ENCODE peak calls at places on chromosomes 13 and 19, in seven cellular contexts. H is CD4-positive, alpha-beta T cell; G is CD8-positive, alpha-beta memory T cell; X is aorta; Q is mesendoderm; M is uterus; T is left ventricle myocardium inferior. Y is an unnamed sample.

GRCh38 chr19:5137571-5138124 is 168.7 kb downstream of the KDM4B start:
- DNase-seq in H (no peak), G (no peak), X (no peak), Q (peak; percentile 80), M (no peak), T (no peak), Y (no peak)

GRCh38 chr19:29667390-29667783 is 2.1 kb downstream of the PLEKHF1 start:
- DNase-seq in H (no peak), G (no peak), X (no peak), Q (no peak), M (no peak), T (no peak), Y (no peak)

GRCh38 chr19:49595006-49595818 is 4.2 kb downstream of the PRR12 start:
- DNase-seq in H (no peak), G (no peak), X (no peak), Q (no peak), M (no peak), T (no peak), Y (no peak)

GRCh38 chr19:30105723-30106122 is 163.7 kb downstream of the URI1 start:
- DNase-seq in H (no peak), G (no peak), X (no peak), Q (no peak), M (no peak), T (no peak), Y (no peak)

GRCh38 chr13:75769141-75769905 is 133.2 kb downstream of the LMO7 start:
- DNase-seq in H (no peak), G (no peak), X (no peak), Q (no peak), M (no peak), T (no peak), Y (no peak)

GRCh38 chr13:54194233-54195024 is 1165.8 kb downstream of the OLFM4 start:
- DNase-seq in H (no peak), G (no peak), X (no peak), Q (no peak), M (no peak), T (no peak), Y (no peak)

GRCh38 chr13:98111168-98112098 is 31.5 kb upstream of the FARP1 start:
- DNase-seq in H (no peak), G (no peak), X (no peak), Q (no peak), M (no peak), T (no peak), Y (no peak)

GRCh38 chr13:112444416-112445399 is 68.6 kb downstream of the SPACA7 start:
- DNase-seq in H (no peak), G (no peak), X (no peak), Q (no peak), M (no peak), T (no peak), Y (no peak)

GRCh38 chr19:2398735-2399305 is 28.6 kb downstream of the TIMM13 start:
- DNase-seq in H (no peak), G (no peak), X (no peak), Q (no peak), M (no peak), T (no peak), Y (no peak)

GRCh38 chr13:31775148-31775547 is 35.8 kb downstream of the RXFP2 start:
- DNase-seq in H (no peak), G (no peak), X (no peak), Q (no peak), M (no peak), T (no peak), Y (no peak)
- H3K27ac ChIP-seq in H (no peak overlapping the region), G (no peak overlapping the region), X (peak overlapping the region; percentile 84), Q (no peak overlapping the region), M (no peak overlapping the region), T (peak overlapping the region; percentile 42), Y (no peak overlapping the region)

DNA sequence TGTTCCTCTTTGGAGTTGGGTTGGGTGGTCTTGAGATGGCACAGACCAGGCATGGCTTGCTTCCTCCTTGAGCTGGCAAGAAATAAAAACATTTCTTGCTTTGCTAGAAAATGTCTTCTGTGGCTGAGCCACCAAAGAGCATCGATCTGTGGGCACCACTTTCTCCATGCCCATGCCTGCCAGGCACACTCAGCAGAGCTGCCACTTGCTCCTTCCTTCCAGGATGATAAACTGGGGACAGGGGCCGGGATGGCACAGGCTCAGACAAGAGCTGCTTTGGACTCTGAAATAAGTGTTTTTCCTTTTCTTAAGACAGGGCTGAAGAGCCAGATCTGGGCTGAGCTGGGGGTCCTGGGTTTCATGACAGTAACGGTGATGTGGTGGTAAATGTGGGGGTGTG is 32.8 kb downstream of the NFIX start:
- DNase-seq in H (no peak), G (no peak), X (no peak), Q (no peak), M (no peak), T (no peak), Y (no peak)
- H3K27ac ChIP-seq in H (no peak overlapping the region), G (no peak overlapping the region), X (peak overlapping the region; percentile 94), Q (no peak overlapping the region), M (peak overlapping the region; percentile 95), T (peak overlapping the region; percentile 94), Y (peak overlapping the region; percentile 69)

GRCh38 chr19:35510626-35510964 is 2.9 kb downstream of the DMKN start:
- DNase-seq in H (no peak), G (no peak), X (no peak), Q (no peak), M (no peak), T (no peak), Y (no peak)

GRCh38 chr19:35513975-35514809 is 743 bp upstream of the DMKN start:
- DNase-seq in H (no peak), G (no peak), X (no peak), Q (peak; percentile 44), M (no peak), T (no peak), Y (no peak)

GRCh38 chr19:35512831-35513230 is 618 bp downstream of the DMKN start:
- DNase-seq in H (no peak), G (no peak), X (no peak), Q (no peak), M (no peak), T (no peak), Y (no peak)

GRCh38 chr19:35511337-35511736 is 2.1 kb downstream of the DMKN start:
- DNase-seq in H (no peak), G (no peak), X (no peak), Q (no peak), M (no peak), T (no peak), Y (no peak)

DNA sequence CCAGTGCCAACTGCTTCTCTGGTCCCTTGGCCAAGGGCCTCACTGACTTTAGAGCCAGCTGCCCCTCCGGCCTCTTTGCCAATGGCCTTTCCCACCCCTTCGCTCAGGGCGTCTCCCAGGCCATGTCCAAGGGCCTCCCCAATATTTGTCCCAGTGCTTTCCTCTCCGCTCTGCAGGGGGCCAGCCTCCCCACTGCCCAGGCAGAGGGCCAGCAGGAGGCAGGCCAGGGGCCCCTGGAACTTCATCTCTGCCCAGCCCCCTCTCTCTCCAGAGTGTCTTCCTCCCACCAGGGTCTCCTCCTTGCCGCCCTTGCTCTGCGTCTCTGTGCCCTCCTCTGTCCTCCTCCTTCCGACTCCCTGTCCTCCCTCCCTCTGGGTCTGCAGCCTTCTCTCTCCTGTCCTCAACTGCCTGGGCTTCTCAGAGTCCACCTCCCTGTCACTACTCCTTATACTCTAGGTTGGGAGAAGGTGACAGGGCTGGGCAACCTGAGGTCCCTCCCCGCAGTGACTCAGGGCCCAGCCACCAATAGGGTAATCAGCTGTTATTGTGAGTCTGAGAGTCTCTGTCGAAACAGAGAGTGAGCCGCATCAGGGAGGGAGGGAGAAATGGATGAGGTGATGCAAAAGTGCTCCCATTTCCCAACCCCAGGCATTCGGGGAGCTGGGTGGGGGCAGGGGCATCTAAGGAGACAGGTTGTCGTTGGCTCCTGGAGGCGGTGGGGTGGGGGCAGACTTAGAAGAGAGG is at the start of gene DMKN:
- DNase-seq in H (no peak), G (no peak), X (no peak), Q (peak; percentile 78), M (no peak), T (no peak), Y (peak; percentile 66)
- H3K27ac ChIP-seq in H (no peak within 1 kb of the TSS), G (no peak within 1 kb of the TSS), X (no peak within 1 kb of the TSS), Q (no peak within 1 kb of the TSS), M (no peak within 1 kb of the TSS), T (no peak within 1 kb of the TSS), Y (no peak within 1 kb of the TSS)

DNA sequence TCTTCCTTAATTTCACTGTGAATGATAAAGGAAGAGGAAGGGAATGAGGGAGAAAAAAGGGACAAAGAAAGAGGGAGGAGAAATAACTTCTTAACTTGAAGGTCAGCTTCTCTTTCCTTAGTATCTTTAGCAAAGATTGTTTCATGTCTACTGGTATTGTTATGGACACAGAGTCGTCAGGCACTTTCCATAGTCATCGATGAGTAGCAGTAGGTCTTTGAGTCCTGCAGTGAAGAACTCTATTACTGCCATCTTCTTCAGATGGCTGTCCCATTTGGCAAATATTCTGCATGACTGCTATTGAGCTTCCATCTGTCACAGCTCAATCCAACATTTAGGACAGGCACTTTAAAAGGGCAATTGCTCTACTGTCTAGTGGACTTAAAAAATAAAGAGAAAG is 2463.1 kb downstream of the PCDH9 start:
- DNase-seq in H (no peak), G (no peak), X (no peak), Q (no peak), M (no peak), T (no peak), Y (no peak)
- H3K27ac ChIP-seq in H (no peak overlapping the region), G (no peak overlapping the region), X (no peak overlapping the region), Q (no peak overlapping the region), M (no peak overlapping the region), T (no peak overlapping the region), Y (no peak overlapping the region)

GRCh38 chr13:110008816-110009215 is 222.4 kb upstream of the IRS2 start:
- DNase-seq in H (no peak), G (no peak), X (no peak), Q (no peak), M (no peak), T (no peak), Y (no peak)
- H3K27ac ChIP-seq in H (no peak overlapping the region), G (no peak overlapping the region), X (no peak overlapping the region), Q (no peak overlapping the region), M (no peak overlapping the region), T (no peak overlapping the region), Y (no peak overlapping the region)

GRCh38 chr19:35107541-35107939 is 8.1 kb upstream of the FXYD3 start:
- DNase-seq in H (no peak), G (no peak), X (no peak), Q (no peak), M (no peak), T (no peak), Y (peak; percentile 79)

GRCh38 chr19:35105047-35105410 is 10.6 kb upstream of the FXYD3 start:
- DNase-seq in H (no peak), G (no peak), X (no peak), Q (no peak), M (no peak), T (no peak), Y (no peak)

GRCh38 chr19:35105411-35106290 is 10.0 kb upstream of the FXYD3 start:
- DNase-seq in H (no peak), G (no peak), X (no peak), Q (no peak), M (no peak), T (no peak), Y (no peak)

GRCh38 chr19:35106898-35107540 is 8.6 kb upstream of the FXYD3 start:
- DNase-seq in H (no peak), G (no peak), X (no peak), Q (no peak), M (no peak), T (no peak), Y (no peak)

GRCh38 chr19:35106291-35106583 is 9.4 kb upstream of the FXYD3 start:
- DNase-seq in H (no peak), G (no peak), X (no peak), Q (no peak), M (no peak), T (no peak), Y (no peak)
- H3K27ac ChIP-seq in H (no peak overlapping the region), G (no peak overlapping the region), X (no peak overlapping the region), Q (no peak overlapping the region), M (no peak overlapping the region), T (no peak overlapping the region), Y (peak overlapping the region; percentile 41)

Y was measured in RWPE1.